ENCODE peak calls at places on chromosomes 3 and 15, in nine cellular contexts. G is ovary, J is T1000, X is adipocyte, C is cardiac muscle cell, R is nephron progenitor cell, H is astrocyte of the spinal cord, V is NCI-H460, T is T-helper 2 cell. Y is an unnamed sample.
A peak's percentile ranks its signal among the peaks of the same experiment; 100 is the strongest.

GRCh38 chr3:194134231-194134756 is 1.7 kb upstream of the HES1 start:
- DNase-seq in V (no peak), J (no peak), X (peak; percentile 84), R (no peak), C (peak; percentile 93), H (no peak), T (peak; percentile 59), G (peak; percentile 83), Y (peak; percentile 12)

GRCh38 chr3:46087871-46088270 is 60.6 kb upstream of the XCR1 start:
- DNase-seq in C (peak; percentile 67), X (peak; percentile 38), H (peak; percentile 46), V (peak; percentile 38), J (no peak), R (no peak), G (no peak), T (no peak), Y (no peak)

GRCh38 chr3:30112904-30113484 is 493.4 kb upstream of the TGFBR2 start:
- DNase-seq in R (no peak), T (no peak), V (peak; percentile 26), C (peak; percentile 74), J (no peak), H (peak; percentile 78), G (no peak), X (peak; percentile 86), Y (no peak)

GRCh38 chr15:34927726-34928125 is 41.8 kb downstream of the AQR start:
- DNase-seq in H (no peak), T (no peak), X (no peak), V (no peak), J (no peak), C (peak; percentile 4), R (no peak), G (no peak), Y (no peak)

GRCh38 chr3:38009807-38010591 is 19.4 kb downstream of the VILL start:
- DNase-seq in T (no peak), J (no peak), X (no peak), V (no peak), C (no peak), G (no peak), H (no peak), R (no peak), Y (no peak)

GRCh38 chr3:144638009-144638408 is 666.4 kb downstream of the DIPK2A start:
- DNase-seq in C (no peak), T (no peak), G (no peak), R (no peak), J (no peak), H (no peak), X (no peak), V (no peak), Y (no peak)

GRCh38 chr3:155112661-155113389 is 32.7 kb downstream of the MME start:
- DNase-seq in X (no peak), J (no peak), T (no peak), H (no peak), C (no peak), G (no peak), R (no peak), V (no peak), Y (no peak)

GRCh38 chr3:65347166-65347565 is 659.4 kb upstream of the ADAMTS9 start:
- DNase-seq in J (no peak), X (no peak), G (no peak), R (no peak), H (no peak), C (no peak), V (no peak), T (no peak), Y (no peak)

Y was measured in effector CD4-positive, alpha-beta T cell.